ENCODE peak calls at places on chromosomes 6 and 20, in four cellular contexts. One of them, this sample, is unnamed. For H3K27me3, the result is how much of the 10 kb centered on the place peaks cover.

GRCh38 chr6:38671885-38672467 is 31.0 kb downstream of the GLO1 start:
- DNase-seq in stomach: no peak
- DNase-seq in PC-3: peak
- DNase-seq in fibroblast of lung: peak
- DNase-seq in this sample: peak

GRCh38 chr6:3277251-3277650 is 18.5 kb downstream of the PSMG4 start:
- DNase-seq in PC-3: no peak
- DNase-seq in stomach: no peak
- DNase-seq in fibroblast of lung: no peak
- DNase-seq in this sample: no peak

GRCh38 chr6:55836945-55837344 is 38.4 kb downstream of the BMP5 start:
- DNase-seq in fibroblast of lung: no peak
- DNase-seq in stomach: no peak
- DNase-seq in PC-3: no peak
- DNase-seq in this sample: no peak

GRCh38 chr6:79526897-79527296 is 10.3 kb downstream of the LCA5 start:
- DNase-seq in PC-3: no peak
- DNase-seq in stomach: no peak
- DNase-seq in fibroblast of lung: no peak
- DNase-seq in this sample: no peak

GRCh38 chr6:64683682-64684081 is 1023.3 kb downstream of the EYS start:
- DNase-seq in PC-3: peak
- DNase-seq in fibroblast of lung: peak
- DNase-seq in stomach: peak
- DNase-seq in this sample: no peak

GRCh38 chr20:51420111-51420510 is 122.4 kb downstream of the NFATC2 start:
- DNase-seq in PC-3: peak
- DNase-seq in fibroblast of lung: peak
- DNase-seq in stomach: no peak
- DNase-seq in this sample: no peak

GRCh38 chr6:80095600-80095999 is 10.9 kb upstream of the BCKDHB start:
- DNase-seq in stomach: no peak
- DNase-seq in PC-3: no peak
- DNase-seq in fibroblast of lung: no peak
- DNase-seq in this sample: no peak

GRCh38 chr20:51446656-51447055 is 95.9 kb downstream of the NFATC2 start:
- DNase-seq in stomach: no peak
- DNase-seq in PC-3: peak
- DNase-seq in fibroblast of lung: peak
- DNase-seq in this sample: no peak

GRCh38 chr6:5507056-5507722 is 245.9 kb downstream of the FARS2 start:
- DNase-seq in fibroblast of lung: no peak
- DNase-seq in PC-3: no peak
- DNase-seq in stomach: no peak
- DNase-seq in this sample: no peak

GRCh38 chr20:44142416-44142815 is 44.6 kb downstream of the JPH2 start:
- DNase-seq in fibroblast of lung: peak
- DNase-seq in PC-3: no peak
- DNase-seq in stomach: no peak
- DNase-seq in this sample: no peak

GRCh38 chr6:72825265-72825918 is 203.5 kb downstream of the KCNQ5 start:
- DNase-seq in stomach: no peak
- DNase-seq in PC-3: peak
- DNase-seq in fibroblast of lung: peak
- DNase-seq in this sample: no peak

GRCh38 chr6:166766769-166767168 is 139.7 kb upstream of the RPS6KA2 start:
- DNase-seq in stomach: peak
- DNase-seq in fibroblast of lung: no peak
- DNase-seq in PC-3: no peak
- DNase-seq in this sample: no peak

GRCh38 chr6:111952821-111953535 is 79.7 kb upstream of the FYN start:
- DNase-seq in stomach: no peak
- DNase-seq in fibroblast of lung: no peak
- DNase-seq in PC-3: peak
- DNase-seq in this sample: no peak

GRCh38 chr6:15183979-15184378 is 61.9 kb upstream of the JARID2 start:
- DNase-seq in fibroblast of lung: no peak
- DNase-seq in PC-3: no peak
- DNase-seq in stomach: no peak
- DNase-seq in this sample: no peak

GRCh38 chr20:40687384-40688128 is 1.5 kb downstream of the MAFB start:
- DNase-seq in PC-3: no peak
- DNase-seq in stomach: peak
- DNase-seq in fibroblast of lung: peak
- DNase-seq in this sample: no peak

GRCh38 chr6:93962566-93962965 is 543.2 kb upstream of the EPHA7 start:
- DNase-seq in stomach: no peak
- DNase-seq in fibroblast of lung: no peak
- DNase-seq in PC-3: peak
- DNase-seq in this sample: peak

GRCh38 chr20:20452254-20452676 is 84.4 kb downstream of the INSM1 start:
- DNase-seq in stomach: peak
- DNase-seq in PC-3: peak
- DNase-seq in fibroblast of lung: peak
- DNase-seq in this sample: peak

GRCh38 chr6:72709436-72709835 is 87.6 kb downstream of the KCNQ5 start:
- DNase-seq in PC-3: no peak
- DNase-seq in fibroblast of lung: no peak
- DNase-seq in stomach: no peak
- DNase-seq in this sample: no peak

GRCh38 chr20:22561965-22562581 is 22.3 kb downstream of the FOXA2 start:
- DNase-seq in fibroblast of lung: no peak
- DNase-seq in stomach: no peak
- DNase-seq in PC-3: no peak
- DNase-seq in this sample: no peak

GRCh38 chr20:32456869-32457421 is 98.8 kb downstream of the ASXL1 start:
- DNase-seq in stomach: peak
- DNase-seq in fibroblast of lung: peak
- DNase-seq in PC-3: peak
- DNase-seq in this sample: no peak

GRCh38 chr6:71979911-71980310 is 93.6 kb downstream of the RIMS1 start:
- DNase-seq in fibroblast of lung: no peak
- DNase-seq in stomach: no peak
- DNase-seq in PC-3: no peak
- DNase-seq in this sample: no peak

GRCh38 chr6:37667050-37667814 is 30.5 kb downstream of the MDGA1 start:
- DNase-seq in fibroblast of lung: peak
- DNase-seq in stomach: no peak
- DNase-seq in PC-3: peak
- DNase-seq in this sample: no peak

GRCh38 chr6:144528605-144529425 is 243.7 kb downstream of the UTRN start:
- DNase-seq in stomach: no peak
- DNase-seq in PC-3: peak
- DNase-seq in fibroblast of lung: peak
- DNase-seq in this sample: no peak

GRCh38 chr6:10381133-10381829 is 33.6 kb downstream of the TFAP2A start:
- DNase-seq in PC-3: no peak
- DNase-seq in fibroblast of lung: no peak
- DNase-seq in stomach: no peak
- DNase-seq in this sample: no peak

GRCh38 chr20:43824699-43825402 is 89.8 kb upstream of the TOX2 start:
- DNase-seq in PC-3: peak
- DNase-seq in fibroblast of lung: peak
- DNase-seq in stomach: no peak
- DNase-seq in this sample: no peak

GRCh38 chr6:53044071-53044470 is 21.1 kb upstream of the FBXO9 start:
- DNase-seq in fibroblast of lung: peak
- DNase-seq in PC-3: no peak
- DNase-seq in stomach: no peak
- DNase-seq in this sample: no peak
- H3K4me3 ChIP-seq in fibroblast of lung: no peak
- H3K4me3 ChIP-seq in PC-3: no peak
- H3K4me3 ChIP-seq in stomach: no peak
- H3K4me3 ChIP-seq in this sample: no peak

GRCh38 chr6:45808041-45808440 is 207.6 kb downstream of the CLIC5 start:
- DNase-seq in fibroblast of lung: no peak
- DNase-seq in stomach: no peak
- DNase-seq in PC-3: no peak
- DNase-seq in this sample: no peak

GRCh38 chr6:45806172-45806571 is 209.5 kb downstream of the CLIC5 start:
- DNase-seq in PC-3: no peak
- DNase-seq in fibroblast of lung: no peak
- DNase-seq in stomach: no peak
- DNase-seq in this sample: no peak

GRCh38 chr6:45807610-45808009 is 208.1 kb downstream of the CLIC5 start:
- DNase-seq in stomach: no peak
- DNase-seq in fibroblast of lung: no peak
- DNase-seq in PC-3: no peak
- DNase-seq in this sample: no peak

GRCh38 chr6:45801471-45802289 is 214.0 kb downstream of the CLIC5 start:
- DNase-seq in fibroblast of lung: peak
- DNase-seq in PC-3: no peak
- DNase-seq in stomach: no peak
- DNase-seq in this sample: no peak

DNA sequence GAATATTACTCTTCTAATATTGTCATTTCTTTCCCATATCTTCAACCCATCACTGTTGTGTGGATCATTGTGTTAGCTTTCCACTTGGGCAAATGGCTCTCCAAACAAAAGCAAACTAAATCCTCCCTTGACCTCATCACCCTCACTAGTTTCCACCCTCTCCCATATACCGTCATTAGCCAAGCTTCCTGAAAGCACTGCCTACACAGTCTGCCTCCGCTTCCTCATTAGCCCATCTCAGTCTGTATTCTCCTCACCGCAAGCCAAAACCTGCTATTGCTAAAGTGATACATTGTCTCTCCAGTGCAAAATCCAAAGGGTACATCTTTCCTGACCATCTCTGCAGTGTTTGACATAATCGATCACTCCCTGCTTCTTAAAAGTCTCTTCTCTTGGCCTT is 212.6 kb downstream of the CLIC5 start:
- DNase-seq in fibroblast of lung: no peak
- DNase-seq in stomach: no peak
- DNase-seq in PC-3: no peak
- DNase-seq in this sample: no peak
- H3K27ac ChIP-seq in fibroblast of lung: no peak
- H3K27ac ChIP-seq in stomach: no peak
- H3K27ac ChIP-seq in PC-3: no peak
- H3K27ac ChIP-seq in this sample: no peak

DNA sequence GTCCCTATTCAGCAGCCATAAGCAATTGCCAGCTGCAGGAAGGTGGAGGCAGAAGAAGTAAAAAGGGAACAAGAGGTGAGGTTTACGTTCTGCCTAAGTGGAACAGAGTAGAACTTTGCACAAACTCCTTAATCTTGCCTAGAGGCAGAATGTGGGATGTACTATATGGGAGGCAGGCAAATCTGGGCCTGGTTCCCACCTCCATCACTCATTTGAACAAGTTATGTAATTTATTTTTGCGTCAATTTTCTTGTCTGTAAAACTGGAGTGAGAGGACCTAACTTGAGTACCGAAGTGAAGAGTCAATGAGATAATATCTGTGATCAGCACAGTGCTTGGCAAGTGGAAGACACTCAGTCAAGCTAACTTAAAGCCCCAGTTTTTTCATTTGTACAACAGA is 2.0 kb upstream of the TPBG start:
- DNase-seq in PC-3: no peak
- DNase-seq in fibroblast of lung: no peak
- DNase-seq in stomach: no peak
- DNase-seq in this sample: no peak
- H3K27me3 ChIP-seq in PC-3: under half
- H3K27me3 ChIP-seq in fibroblast of lung: under half
- H3K27me3 ChIP-seq in stomach: under half
- H3K27me3 ChIP-seq in this sample: under half

GRCh38 chr6:115969207-115969929 is 91.3 kb downstream of the FRK start:
- DNase-seq in PC-3: no peak
- DNase-seq in stomach: no peak
- DNase-seq in fibroblast of lung: no peak
- DNase-seq in this sample: no peak
- H3K4me3 ChIP-seq in PC-3: no peak
- H3K4me3 ChIP-seq in stomach: no peak
- H3K4me3 ChIP-seq in fibroblast of lung: no peak
- H3K4me3 ChIP-seq in this sample: no peak

GRCh38 chr20:15061955-15062354 is 724.5 kb upstream of the FLRT3 start:
- DNase-seq in PC-3: peak
- DNase-seq in stomach: no peak
- DNase-seq in fibroblast of lung: no peak
- DNase-seq in this sample: no peak
- H3K27ac ChIP-seq in PC-3: no peak
- H3K27ac ChIP-seq in stomach: no peak
- H3K27ac ChIP-seq in fibroblast of lung: no peak
- H3K27ac ChIP-seq in this sample: no peak

DNA sequence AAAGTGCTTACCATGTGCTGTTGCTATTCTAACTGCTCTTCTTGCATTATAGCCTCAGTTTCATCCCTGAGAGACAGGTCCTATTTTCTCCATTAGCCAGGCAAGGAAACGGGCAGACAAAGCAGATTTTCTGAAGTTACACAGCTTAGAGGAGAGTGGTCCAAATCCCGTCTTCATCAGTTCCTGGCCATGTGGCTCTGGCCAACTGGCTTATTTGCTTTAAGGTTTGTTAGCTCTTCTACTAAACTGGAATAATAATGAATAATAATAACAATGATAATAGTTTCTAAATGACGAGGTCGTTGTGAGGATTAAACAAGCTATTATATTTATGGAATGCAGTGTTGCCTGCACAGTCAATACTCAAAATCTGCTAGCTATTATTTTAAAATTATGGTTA is 35.8 kb upstream of the BCAS1 start:
- DNase-seq in PC-3: no peak
- DNase-seq in fibroblast of lung: no peak
- DNase-seq in stomach: no peak
- DNase-seq in this sample: no peak
- H3K27me3 ChIP-seq in PC-3: under half
- H3K27me3 ChIP-seq in fibroblast of lung: under half
- H3K27me3 ChIP-seq in stomach: under half
- H3K27me3 ChIP-seq in this sample: under half

GRCh38 chr6:56840467-56841371 is 114.2 kb upstream of the BEND6 start:
- DNase-seq in PC-3: peak
- DNase-seq in stomach: no peak
- DNase-seq in fibroblast of lung: peak
- DNase-seq in this sample: no peak
- H3K4me3 ChIP-seq in PC-3: peak
- H3K4me3 ChIP-seq in stomach: no peak
- H3K4me3 ChIP-seq in fibroblast of lung: peak
- H3K4me3 ChIP-seq in this sample: no peak

DNA sequence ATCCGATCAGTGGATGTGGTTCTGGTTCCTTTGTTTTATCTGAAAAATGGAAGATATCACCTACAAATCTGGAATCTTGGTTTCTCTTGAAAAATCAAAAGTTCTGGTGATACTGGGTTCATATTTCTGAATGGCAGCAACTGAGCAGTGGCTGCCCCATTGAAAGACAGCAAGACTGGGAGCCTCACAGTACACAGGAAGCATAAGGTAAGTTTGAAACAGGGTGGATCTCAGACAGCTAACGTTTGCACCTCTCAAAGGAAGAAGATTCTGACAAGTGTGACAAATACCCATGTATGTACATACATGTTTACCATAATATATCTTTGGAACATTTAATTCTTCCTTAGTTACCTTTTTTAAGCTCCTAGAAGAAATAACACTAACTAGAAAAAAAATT is at the start of gene SAMD3:
- DNase-seq in stomach: no peak
- DNase-seq in fibroblast of lung: no peak
- DNase-seq in PC-3: no peak
- DNase-seq in this sample: peak
- H3K27ac ChIP-seq in stomach: no peak
- H3K27ac ChIP-seq in fibroblast of lung: no peak
- H3K27ac ChIP-seq in PC-3: no peak
- H3K27ac ChIP-seq in this sample: peak

This sample was measured in CD4-positive, CD25-positive, alpha-beta regulatory T cell.